ENCODE peak calls at places on chromosomes 1 and 21, in five cellular contexts. Y is cardiac muscle cell; Z is HepG2; C is iPS DF 6.9; B is CD4-positive, alpha-beta memory T cell. R is an unnamed sample. For H3K9me3, the result is how much of the 10 kb centered on the place peaks cover.

GRCh38 chr1:25727819-25728286 is 72.1 kb upstream of the SELENON start:
- DNase-seq in Z (peak), Y (peak), C (no peak), B (no peak), R (no peak)

GRCh38 chr1:218945050-218945449 is 228.6 kb upstream of the LYPLAL1 start:
- DNase-seq in Y (peak), C (no peak), B (no peak), Z (no peak), R (no peak)

GRCh38 chr1:172308148-172308547 is 112.3 kb upstream of the C1orf105 start:
- DNase-seq in Y (no peak), C (no peak), Z (no peak), B (no peak), R (no peak)

GRCh38 chr1:150512846-150513245 is 2.7 kb upstream of the FALEC start:
- DNase-seq in B (no peak), C (no peak), Y (no peak), Z (no peak), R (no peak)

GRCh38 chr1:94022471-94023189 is 98.3 kb downstream of the ABCA4 start:
- DNase-seq in Z (peak), Y (peak), C (no peak), B (no peak), R (no peak)

GRCh38 chr1:218304281-218305039 is 19.4 kb downstream of the RRP15 start:
- DNase-seq in Y (peak), B (no peak), C (no peak), Z (no peak), R (no peak)

GRCh38 chr1:90723561-90724108 is 6.5 kb upstream of the BARHL2 start:
- DNase-seq in Y (no peak), Z (no peak), C (no peak), B (no peak), R (no peak)

GRCh38 chr21:45496968-45497845 is 45.0 kb downstream of the SLC19A1 start:
- DNase-seq in Y (no peak), Z (no peak), B (no peak), C (no peak), R (no peak)

GRCh38 chr1:221487781-221488520 is 253.9 kb downstream of the DUSP10 start:
- DNase-seq in Y (peak), Z (no peak), B (no peak), C (no peak), R (no peak)

DNA sequence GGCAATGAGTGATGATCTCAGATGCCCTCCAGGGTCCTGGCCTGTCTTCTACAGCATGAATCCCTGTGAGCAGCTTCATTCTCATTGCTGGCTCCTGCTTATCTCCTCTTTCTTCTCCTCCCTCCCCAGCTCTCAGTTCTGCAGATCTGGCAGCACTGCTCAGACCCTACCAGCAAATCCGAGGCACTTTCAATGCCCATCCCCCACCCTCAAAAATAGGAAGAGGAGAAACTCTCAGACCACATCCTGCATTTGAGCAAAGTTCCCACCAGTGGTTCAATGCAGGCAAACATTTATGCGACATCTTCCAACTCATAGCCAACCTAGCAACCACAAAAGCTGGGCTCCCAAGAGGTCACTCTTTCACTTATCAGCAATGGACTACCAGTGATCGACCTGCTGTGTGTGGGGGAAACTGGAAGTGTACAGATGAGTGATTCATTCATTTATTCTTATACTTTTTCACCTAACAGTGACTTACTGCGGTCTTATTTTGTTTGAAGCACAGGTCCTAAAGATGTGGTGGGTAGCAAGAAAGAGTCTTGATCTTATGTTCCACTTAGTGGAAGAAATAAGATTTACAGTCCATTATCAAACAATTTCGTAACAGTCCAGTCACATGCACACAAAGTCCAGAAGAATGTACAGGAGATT is 5.8 kb upstream of the CHI3L2 start:
- DNase-seq in C (no peak), Y (peak), B (peak), Z (no peak), R (peak)
- H3K4me3 ChIP-seq in C (no peak), Y (no peak), B (peak), Z (no peak), R (peak)

GRCh38 chr1:2821970-2822620 is 20.6 kb upstream of the TTC34 start:
- DNase-seq in C (no peak), Z (no peak), Y (no peak), B (no peak), R (peak)

GRCh38 chr1:2819429-2819828 is 17.9 kb upstream of the TTC34 start:
- DNase-seq in B (no peak), Y (no peak), C (no peak), Z (no peak), R (no peak)

GRCh38 chr1:2821373-2821955 is 20.0 kb upstream of the TTC34 start:
- DNase-seq in Z (no peak), Y (no peak), B (no peak), C (no peak), R (no peak)

GRCh38 chr1:2820731-2821372 is 19.4 kb upstream of the TTC34 start:
- DNase-seq in Z (no peak), C (no peak), Y (no peak), B (no peak), R (no peak)

DNA sequence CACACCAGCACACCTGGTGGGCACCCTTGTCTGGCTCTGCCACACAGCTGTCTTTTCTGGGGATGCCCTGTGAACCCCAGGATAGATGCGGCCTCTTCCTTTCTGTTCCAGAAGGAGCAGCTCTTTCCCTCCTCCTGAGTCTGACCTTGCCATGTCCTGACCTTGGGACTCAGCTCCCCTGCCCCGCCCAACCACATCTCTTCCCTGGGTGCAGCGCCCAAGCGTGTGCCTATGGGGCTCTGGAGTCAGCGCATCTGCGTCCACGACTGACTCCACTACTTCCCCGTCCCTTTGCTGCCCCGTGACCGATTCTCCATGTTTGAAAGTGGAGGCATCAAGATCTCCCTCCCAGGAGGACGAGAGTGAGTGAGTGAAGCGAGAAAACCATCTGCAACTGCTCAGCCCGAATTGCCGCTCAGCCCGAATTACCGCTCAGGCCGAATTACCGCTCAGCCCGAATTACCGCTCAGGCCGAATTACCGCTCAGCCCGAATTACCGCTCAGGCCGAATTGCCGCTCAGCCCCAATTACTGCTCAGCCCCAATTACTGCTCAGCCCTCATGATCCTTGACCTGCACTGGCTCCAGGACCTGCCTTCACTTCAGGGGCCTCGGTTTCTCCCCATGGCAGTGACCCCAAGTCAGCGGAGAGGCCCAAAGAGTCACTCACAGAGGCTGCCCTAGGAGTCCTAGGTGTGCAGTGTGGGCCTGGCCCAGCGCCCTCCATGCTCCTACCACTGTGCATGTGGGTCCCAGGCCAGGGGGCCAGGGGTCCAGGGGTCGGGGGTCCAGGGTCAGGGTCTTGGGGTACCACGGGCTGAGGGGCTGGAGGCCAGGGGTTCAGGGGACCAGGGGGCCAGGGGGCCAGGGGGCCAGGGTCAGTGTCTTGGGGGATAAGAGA is 18.6 kb upstream of the TTC34 start:
- DNase-seq in C (no peak), Y (no peak), Z (no peak), B (no peak), R (peak)
- H3K9me3 ChIP-seq in C (under half), Y (under half), Z (under half), B (under half), R (under half)

GRCh38 chr1:54979327-54979891 is 1.0 kb upstream of the TMEM61 start:
- DNase-seq in B (no peak), Z (no peak), Y (no peak), C (no peak), R (no peak)

GRCh38 chr1:54980046-54980527 is 341 bp upstream of the TMEM61 start:
- DNase-seq in C (no peak), Z (no peak), Y (no peak), B (no peak), R (no peak)

GRCh38 chr1:54978528-54979326 is 1.7 kb upstream of the TMEM61 start:
- DNase-seq in C (no peak), B (no peak), Y (no peak), Z (no peak), R (no peak)

GRCh38 chr1:54981466-54981865 is 1.0 kb downstream of the TMEM61 start:
- DNase-seq in C (no peak), Z (no peak), B (no peak), Y (no peak), R (no peak)

DNA sequence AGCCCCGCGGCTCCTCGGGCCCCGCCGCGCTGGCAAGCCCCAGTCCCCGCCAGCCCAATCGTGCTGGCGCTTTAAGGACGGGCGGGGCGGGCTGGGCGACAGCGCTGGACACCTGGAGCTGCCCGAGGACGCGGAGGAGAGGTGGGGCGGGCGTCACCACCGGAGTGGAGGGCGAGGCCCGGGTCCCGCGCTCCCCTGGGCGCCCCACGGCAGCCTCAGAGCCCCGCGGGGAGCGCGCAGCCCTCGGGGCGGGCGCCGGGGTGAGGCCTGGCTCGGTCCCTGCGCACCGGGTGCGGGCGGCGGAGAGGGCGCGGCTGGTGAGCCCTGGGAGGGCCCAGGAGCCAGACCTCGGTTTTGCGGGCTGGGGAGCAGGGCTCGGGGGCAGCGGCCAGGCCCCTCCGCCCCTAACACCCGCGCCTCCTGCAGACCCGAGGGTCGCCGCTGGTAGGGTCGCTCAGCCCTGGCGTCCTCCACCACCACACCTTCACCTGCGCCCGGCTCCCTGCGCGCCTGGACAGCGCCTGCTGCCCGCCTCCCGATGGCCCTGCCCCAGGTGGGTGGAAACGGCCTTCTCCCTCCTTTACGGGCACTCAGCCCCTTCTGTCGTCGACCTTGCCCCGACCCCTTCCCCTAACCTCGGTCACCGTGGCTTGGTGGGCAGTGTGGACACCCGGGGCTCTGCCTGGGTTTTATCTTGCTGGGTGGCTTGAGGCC is at the start of gene TMEM61:
- DNase-seq in C (no peak), Y (no peak), B (no peak), Z (no peak), R (no peak)
- H3K4me3 ChIP-seq in C (peak), Y (peak), B (no peak), Z (peak), R (no peak)

GRCh38 chr1:247146671-247147070 is 25.1 kb downstream of the ZNF124 start:
- DNase-seq in Z (peak), C (no peak), B (no peak), Y (no peak), R (no peak)

GRCh38 chr1:247147781-247148180 is 24.0 kb downstream of the ZNF124 start:
- DNase-seq in Z (no peak), C (no peak), Y (no peak), B (no peak), R (no peak)

DNA sequence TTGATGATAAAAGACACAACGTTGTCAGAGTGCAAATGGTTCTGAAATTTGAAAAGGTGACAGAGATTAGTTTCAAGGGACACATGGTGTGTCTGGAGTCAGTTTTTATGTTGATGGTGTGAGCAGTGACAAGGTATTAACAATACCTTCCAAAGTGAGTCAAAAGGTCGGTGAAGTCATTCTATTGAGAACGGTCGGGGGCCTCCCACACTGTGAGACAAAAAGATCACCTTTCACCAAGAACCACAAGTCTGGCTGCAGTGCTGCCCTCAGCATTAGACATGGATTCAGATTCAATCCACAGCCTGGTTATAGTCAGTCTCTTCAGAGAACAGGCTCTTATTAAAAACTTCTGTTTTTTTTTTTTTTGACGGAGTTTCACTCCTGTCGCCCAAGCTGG is 26.5 kb downstream of the ZNF124 start:
- DNase-seq in C (no peak), Y (no peak), B (no peak), Z (no peak), R (no peak)
- H3K9me3 ChIP-seq in C (under half), Y (under half), B (half or more), Z (under half), R (under half)

GRCh38 chr21:25501448-25501847 is 105.8 kb downstream of the MRPL39 start:
- DNase-seq in Z (no peak), C (no peak), B (no peak), Y (no peak), R (no peak)
- H3K4me3 ChIP-seq in Z (no peak), C (no peak), B (no peak), Y (no peak), R (no peak)

DNA sequence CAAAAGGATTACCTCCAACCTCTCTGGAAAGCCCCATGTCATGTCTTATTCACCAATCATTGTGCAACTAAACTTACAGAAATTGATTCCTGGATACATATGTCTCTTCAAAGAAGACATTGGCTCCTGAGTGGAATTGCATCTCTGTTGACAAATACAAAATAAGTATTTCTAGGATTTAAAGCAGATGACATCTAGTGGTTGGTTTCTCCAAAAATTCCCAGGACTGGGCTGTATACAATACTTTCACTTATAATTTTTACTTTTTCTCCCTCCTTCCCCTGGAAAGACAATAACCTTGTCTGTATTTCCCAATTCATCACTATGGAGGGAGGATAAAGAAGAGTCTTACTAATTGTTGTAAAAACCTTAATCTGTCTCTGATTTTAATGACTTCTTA is 1347.4 kb downstream of the NCAM2 start:
- DNase-seq in B (no peak), Z (no peak), C (no peak), Y (no peak), R (no peak)
- H3K9me3 ChIP-seq in B (under half), Z (half or more), C (under half), Y (under half), R (under half)

R was measured in naive thymus-derived CD4-positive, alpha-beta T cell.